ENCODE peak calls at places on chromosomes 16 and 17, in four cellular contexts. L is CD8-positive, alpha-beta memory T cell; F is IMR-90; N is H54. K is an unnamed sample.
A peak's percentile ranks its signal among the peaks of the same experiment; 100 is the strongest.

GRCh38 chr17:32907583-32907982 is 20.4 kb upstream of the TMEM98 start:
- DNase-seq in L (no peak), F (no peak), N (no peak), K (no peak)

GRCh38 chr17:42804918-42805367 is 6.3 kb downstream of the CNTD1 start:
- DNase-seq in L (no peak), F (peak; percentile 13), N (no peak), K (no peak)

GRCh38 chr16:4026854-4027253 is 89.4 kb downstream of the ADCY9 start:
- DNase-seq in L (no peak), F (no peak), N (no peak), K (no peak)

GRCh38 chr16:46658925-46659324 is 30.1 kb downstream of the VPS35 start:
- DNase-seq in L (no peak), F (no peak), N (no peak), K (no peak)

GRCh38 chr17:46766493-46767491 is 51.7 kb downstream of the WNT3 start:
- DNase-seq in L (no peak), F (no peak), N (no peak), K (no peak)

GRCh38 chr16:70586731-70587130 is 59.6 kb upstream of the IL34 start:
- DNase-seq in L (no peak), F (no peak), N (no peak), K (no peak)

GRCh38 chr16:31713071-31713944 is 160.3 kb upstream of the ZNF267 start:
- DNase-seq in L (peak; percentile 93), F (peak; percentile 91), N (peak; percentile 83), K (peak; percentile 91)

GRCh38 chr17:45296833-45297124 is 20.0 kb downstream of the MAP3K14 start:
- DNase-seq in L (no peak), F (no peak), N (no peak), K (no peak)

GRCh38 chr16:29877266-29877961 is 14.4 kb upstream of the CDIPT start:
- DNase-seq in L (no peak), F (peak; percentile 15), N (peak; percentile 56), K (peak; percentile 27)

GRCh38 chr17:44827863-44828262 is 2.2 kb downstream of the GJC1 start:
- DNase-seq in L (no peak), F (no peak), N (no peak), K (no peak)

GRCh38 chr17:77146882-77147281 is 6.1 kb downstream of the SEC14L1 start:
- DNase-seq in L (no peak), F (no peak), N (no peak), K (no peak)

GRCh38 chr17:78862073-78863023 is 21.7 kb upstream of the USP36 start:
- DNase-seq in L (no peak), F (peak; percentile 98), N (peak; percentile 82), K (peak; percentile 97)

GRCh38 chr17:6420173-6420641 is 14.7 kb downstream of the AIPL1 start:
- DNase-seq in L (no peak), F (peak; percentile 1), N (no peak), K (no peak)

GRCh38 chr16:89048871-89049422 is 44.7 kb upstream of the ACSF3 start:
- DNase-seq in L (peak; percentile 37), F (no peak), N (no peak), K (no peak)

GRCh38 chr17:68595496-68595895 is 5.7 kb downstream of the FAM20A start:
- DNase-seq in L (no peak), F (no peak), N (no peak), K (no peak)

GRCh38 chr17:62791235-62792121 is 16.6 kb downstream of the MARCHF10 start:
- DNase-seq in L (no peak), F (peak; percentile 95), N (no peak), K (peak; percentile 95)

K was measured in fibroblast of lung.